ENCODE peak calls at places on chromosomes 2 and 18, in ten cellular contexts. One of them, this sample, is unnamed. For H3K27me3, the result is how much of the 10 kb centered on the place peaks cover.

GRCh38 chr2:121095257-121096080 is 189.5 kb downstream of the TFCP2L1 start:
- DNase-seq in heart left ventricle: peak
- DNase-seq in small intestine: peak
- DNase-seq in body of pancreas: peak
- DNase-seq in gastrocnemius medialis: peak
- DNase-seq in transverse colon: peak
- DNase-seq in GM12878: no peak
- DNase-seq in CD4-positive, alpha-beta T cell: no peak
- DNase-seq in MM.1S: peak
- DNase-seq in mesendoderm: peak
- DNase-seq in this sample: peak

GRCh38 chr2:59967691-59968090 is 585.8 kb downstream of the BCL11A start:
- DNase-seq in mesendoderm: no peak
- DNase-seq in gastrocnemius medialis: no peak
- DNase-seq in transverse colon: no peak
- DNase-seq in CD4-positive, alpha-beta T cell: no peak
- DNase-seq in body of pancreas: no peak
- DNase-seq in heart left ventricle: no peak
- DNase-seq in MM.1S: no peak
- DNase-seq in GM12878: no peak
- DNase-seq in small intestine: no peak
- DNase-seq in this sample: no peak

GRCh38 chr18:50441518-50441917 is 66.7 kb downstream of the SKA1 start:
- DNase-seq in small intestine: no peak
- DNase-seq in MM.1S: no peak
- DNase-seq in CD4-positive, alpha-beta T cell: no peak
- DNase-seq in heart left ventricle: no peak
- DNase-seq in GM12878: no peak
- DNase-seq in transverse colon: no peak
- DNase-seq in gastrocnemius medialis: no peak
- DNase-seq in mesendoderm: no peak
- DNase-seq in body of pancreas: no peak
- DNase-seq in this sample: no peak

GRCh38 chr2:203799905-203800304 is 67.7 kb upstream of the CTLA4 start:
- DNase-seq in gastrocnemius medialis: no peak
- DNase-seq in transverse colon: no peak
- DNase-seq in CD4-positive, alpha-beta T cell: no peak
- DNase-seq in GM12878: peak
- DNase-seq in mesendoderm: no peak
- DNase-seq in heart left ventricle: no peak
- DNase-seq in body of pancreas: no peak
- DNase-seq in small intestine: no peak
- DNase-seq in MM.1S: peak
- DNase-seq in this sample: no peak

GRCh38 chr18:25164211-25164836 is 187.6 kb downstream of the ZNF521 start:
- DNase-seq in gastrocnemius medialis: no peak
- DNase-seq in heart left ventricle: no peak
- DNase-seq in mesendoderm: no peak
- DNase-seq in MM.1S: peak
- DNase-seq in GM12878: no peak
- DNase-seq in small intestine: no peak
- DNase-seq in CD4-positive, alpha-beta T cell: no peak
- DNase-seq in transverse colon: no peak
- DNase-seq in body of pancreas: no peak
- DNase-seq in this sample: no peak

GRCh38 chr18:64119916-64120315 is 29.0 kb downstream of the LINC00305 start:
- DNase-seq in small intestine: no peak
- DNase-seq in MM.1S: no peak
- DNase-seq in gastrocnemius medialis: no peak
- DNase-seq in transverse colon: no peak
- DNase-seq in mesendoderm: no peak
- DNase-seq in CD4-positive, alpha-beta T cell: no peak
- DNase-seq in heart left ventricle: no peak
- DNase-seq in body of pancreas: no peak
- DNase-seq in GM12878: no peak
- DNase-seq in this sample: no peak

GRCh38 chr18:56702946-56703345 is 51.8 kb downstream of the WDR7 start:
- DNase-seq in transverse colon: no peak
- DNase-seq in gastrocnemius medialis: no peak
- DNase-seq in small intestine: peak
- DNase-seq in CD4-positive, alpha-beta T cell: no peak
- DNase-seq in body of pancreas: peak
- DNase-seq in GM12878: no peak
- DNase-seq in MM.1S: peak
- DNase-seq in heart left ventricle: no peak
- DNase-seq in mesendoderm: peak
- DNase-seq in this sample: no peak

GRCh38 chr2:71070294-71071025 is 2.0 kb downstream of the NAGK start:
- DNase-seq in small intestine: peak
- DNase-seq in MM.1S: no peak
- DNase-seq in body of pancreas: peak
- DNase-seq in CD4-positive, alpha-beta T cell: no peak
- DNase-seq in heart left ventricle: no peak
- DNase-seq in transverse colon: no peak
- DNase-seq in mesendoderm: peak
- DNase-seq in gastrocnemius medialis: no peak
- DNase-seq in GM12878: no peak
- DNase-seq in this sample: no peak

GRCh38 chr2:54657664-54658083 is 65.8 kb upstream of the EML6 start:
- DNase-seq in mesendoderm: peak
- DNase-seq in transverse colon: peak
- DNase-seq in heart left ventricle: no peak
- DNase-seq in gastrocnemius medialis: peak
- DNase-seq in GM12878: no peak
- DNase-seq in MM.1S: peak
- DNase-seq in CD4-positive, alpha-beta T cell: no peak
- DNase-seq in body of pancreas: peak
- DNase-seq in small intestine: peak
- DNase-seq in this sample: peak

GRCh38 chr18:46408334-46408987 is 248.6 kb downstream of the LOXHD1 start:
- DNase-seq in body of pancreas: no peak
- DNase-seq in heart left ventricle: no peak
- DNase-seq in transverse colon: no peak
- DNase-seq in gastrocnemius medialis: no peak
- DNase-seq in CD4-positive, alpha-beta T cell: no peak
- DNase-seq in MM.1S: no peak
- DNase-seq in small intestine: no peak
- DNase-seq in mesendoderm: peak
- DNase-seq in GM12878: no peak
- DNase-seq in this sample: peak

GRCh38 chr2:37323770-37324535 is 680 bp downstream of the PRKD3 start:
- DNase-seq in MM.1S: peak
- DNase-seq in transverse colon: peak
- DNase-seq in gastrocnemius medialis: peak
- DNase-seq in mesendoderm: peak
- DNase-seq in CD4-positive, alpha-beta T cell: peak
- DNase-seq in heart left ventricle: peak
- DNase-seq in body of pancreas: peak
- DNase-seq in GM12878: no peak
- DNase-seq in small intestine: peak
- DNase-seq in this sample: peak

GRCh38 chr2:567865-568638 is 109.2 kb downstream of the TMEM18 start:
- DNase-seq in small intestine: no peak
- DNase-seq in transverse colon: no peak
- DNase-seq in gastrocnemius medialis: peak
- DNase-seq in MM.1S: no peak
- DNase-seq in GM12878: no peak
- DNase-seq in mesendoderm: no peak
- DNase-seq in heart left ventricle: no peak
- DNase-seq in body of pancreas: peak
- DNase-seq in CD4-positive, alpha-beta T cell: no peak
- DNase-seq in this sample: no peak

GRCh38 chr2:216183459-216183858 is 74.3 kb downstream of the XRCC5 start:
- DNase-seq in CD4-positive, alpha-beta T cell: no peak
- DNase-seq in body of pancreas: no peak
- DNase-seq in GM12878: no peak
- DNase-seq in transverse colon: no peak
- DNase-seq in heart left ventricle: no peak
- DNase-seq in MM.1S: no peak
- DNase-seq in mesendoderm: no peak
- DNase-seq in small intestine: no peak
- DNase-seq in gastrocnemius medialis: no peak
- DNase-seq in this sample: no peak

GRCh38 chr2:225002039-225002655 is 40.1 kb downstream of the DOCK10 start:
- DNase-seq in CD4-positive, alpha-beta T cell: peak
- DNase-seq in GM12878: peak
- DNase-seq in small intestine: peak
- DNase-seq in heart left ventricle: peak
- DNase-seq in MM.1S: peak
- DNase-seq in gastrocnemius medialis: peak
- DNase-seq in mesendoderm: peak
- DNase-seq in body of pancreas: peak
- DNase-seq in transverse colon: peak
- DNase-seq in this sample: peak

GRCh38 chr2:1950474-1950873 is 206.2 kb upstream of the PXDN start:
- DNase-seq in MM.1S: no peak
- DNase-seq in heart left ventricle: no peak
- DNase-seq in GM12878: no peak
- DNase-seq in small intestine: no peak
- DNase-seq in transverse colon: no peak
- DNase-seq in CD4-positive, alpha-beta T cell: no peak
- DNase-seq in mesendoderm: no peak
- DNase-seq in gastrocnemius medialis: no peak
- DNase-seq in body of pancreas: no peak
- DNase-seq in this sample: no peak

GRCh38 chr18:3526421-3527354 is 76.7 kb downstream of the TGIF1 start:
- DNase-seq in GM12878: peak
- DNase-seq in gastrocnemius medialis: peak
- DNase-seq in transverse colon: no peak
- DNase-seq in mesendoderm: peak
- DNase-seq in small intestine: peak
- DNase-seq in heart left ventricle: no peak
- DNase-seq in body of pancreas: no peak
- DNase-seq in MM.1S: peak
- DNase-seq in CD4-positive, alpha-beta T cell: no peak
- DNase-seq in this sample: no peak

GRCh38 chr2:200156140-200156858 is 150.2 kb upstream of the SPATS2L start:
- DNase-seq in mesendoderm: peak
- DNase-seq in gastrocnemius medialis: peak
- DNase-seq in transverse colon: no peak
- DNase-seq in heart left ventricle: no peak
- DNase-seq in small intestine: peak
- DNase-seq in CD4-positive, alpha-beta T cell: no peak
- DNase-seq in body of pancreas: peak
- DNase-seq in GM12878: no peak
- DNase-seq in MM.1S: no peak
- DNase-seq in this sample: no peak

GRCh38 chr2:223580951-223581350 is 21.2 kb downstream of the SCG2 start:
- DNase-seq in CD4-positive, alpha-beta T cell: no peak
- DNase-seq in heart left ventricle: no peak
- DNase-seq in mesendoderm: no peak
- DNase-seq in body of pancreas: peak
- DNase-seq in transverse colon: no peak
- DNase-seq in gastrocnemius medialis: no peak
- DNase-seq in GM12878: no peak
- DNase-seq in MM.1S: no peak
- DNase-seq in small intestine: no peak
- DNase-seq in this sample: no peak

GRCh38 chr2:136362676-136363390 is 244.9 kb upstream of the CXCR4 start:
- DNase-seq in gastrocnemius medialis: no peak
- DNase-seq in mesendoderm: no peak
- DNase-seq in heart left ventricle: no peak
- DNase-seq in small intestine: peak
- DNase-seq in CD4-positive, alpha-beta T cell: no peak
- DNase-seq in GM12878: no peak
- DNase-seq in MM.1S: peak
- DNase-seq in transverse colon: no peak
- DNase-seq in body of pancreas: no peak
- DNase-seq in this sample: no peak

GRCh38 chr2:207318071-207318683 is 152.4 kb upstream of the KLF7 start:
- DNase-seq in transverse colon: no peak
- DNase-seq in GM12878: no peak
- DNase-seq in heart left ventricle: no peak
- DNase-seq in small intestine: no peak
- DNase-seq in CD4-positive, alpha-beta T cell: no peak
- DNase-seq in MM.1S: no peak
- DNase-seq in mesendoderm: no peak
- DNase-seq in gastrocnemius medialis: no peak
- DNase-seq in body of pancreas: no peak
- DNase-seq in this sample: no peak

GRCh38 chr18:10419420-10420103 is 34.9 kb upstream of the APCDD1 start:
- DNase-seq in mesendoderm: no peak
- DNase-seq in GM12878: no peak
- DNase-seq in gastrocnemius medialis: no peak
- DNase-seq in heart left ventricle: no peak
- DNase-seq in CD4-positive, alpha-beta T cell: no peak
- DNase-seq in body of pancreas: no peak
- DNase-seq in MM.1S: no peak
- DNase-seq in small intestine: no peak
- DNase-seq in transverse colon: no peak
- DNase-seq in this sample: no peak

GRCh38 chr2:205129531-205129930 is 552.8 kb upstream of the NRP2 start:
- DNase-seq in mesendoderm: no peak
- DNase-seq in gastrocnemius medialis: no peak
- DNase-seq in CD4-positive, alpha-beta T cell: no peak
- DNase-seq in MM.1S: no peak
- DNase-seq in transverse colon: no peak
- DNase-seq in GM12878: no peak
- DNase-seq in body of pancreas: no peak
- DNase-seq in small intestine: no peak
- DNase-seq in heart left ventricle: no peak
- DNase-seq in this sample: no peak
- H3K27ac ChIP-seq in mesendoderm: no peak
- H3K27ac ChIP-seq in gastrocnemius medialis: no peak
- H3K27ac ChIP-seq in CD4-positive, alpha-beta T cell: peak
- H3K27ac ChIP-seq in MM.1S: no peak
- H3K27ac ChIP-seq in transverse colon: no peak
- H3K27ac ChIP-seq in GM12878: no peak
- H3K27ac ChIP-seq in body of pancreas: no peak
- H3K27ac ChIP-seq in small intestine: no peak
- H3K27ac ChIP-seq in heart left ventricle: no peak
- H3K27ac ChIP-seq in this sample: no peak

GRCh38 chr2:127577503-127577902 is 42.0 kb downstream of the MYO7B start:
- DNase-seq in GM12878: no peak
- DNase-seq in small intestine: no peak
- DNase-seq in gastrocnemius medialis: no peak
- DNase-seq in MM.1S: no peak
- DNase-seq in CD4-positive, alpha-beta T cell: no peak
- DNase-seq in body of pancreas: no peak
- DNase-seq in mesendoderm: no peak
- DNase-seq in transverse colon: no peak
- DNase-seq in heart left ventricle: no peak
- DNase-seq in this sample: peak
- H3K27me3 ChIP-seq in GM12878: under half
- H3K27me3 ChIP-seq in small intestine: under half
- H3K27me3 ChIP-seq in gastrocnemius medialis: under half
- H3K27me3 ChIP-seq in MM.1S: half or more
- H3K27me3 ChIP-seq in CD4-positive, alpha-beta T cell: under half
- H3K27me3 ChIP-seq in body of pancreas: under half
- H3K27me3 ChIP-seq in mesendoderm: under half
- H3K27me3 ChIP-seq in transverse colon: under half
- H3K27me3 ChIP-seq in heart left ventricle: under half
- H3K27me3 ChIP-seq in this sample: under half

GRCh38 chr2:9212010-9212638 is 5.5 kb downstream of the ASAP2 start:
- DNase-seq in heart left ventricle: no peak
- DNase-seq in CD4-positive, alpha-beta T cell: no peak
- DNase-seq in MM.1S: no peak
- DNase-seq in GM12878: no peak
- DNase-seq in body of pancreas: peak
- DNase-seq in gastrocnemius medialis: no peak
- DNase-seq in small intestine: peak
- DNase-seq in transverse colon: peak
- DNase-seq in mesendoderm: no peak
- DNase-seq in this sample: no peak
- H3K27ac ChIP-seq in heart left ventricle: peak
- H3K27ac ChIP-seq in CD4-positive, alpha-beta T cell: no peak
- H3K27ac ChIP-seq in MM.1S: no peak
- H3K27ac ChIP-seq in GM12878: no peak
- H3K27ac ChIP-seq in body of pancreas: peak
- H3K27ac ChIP-seq in gastrocnemius medialis: peak
- H3K27ac ChIP-seq in small intestine: peak
- H3K27ac ChIP-seq in transverse colon: peak
- H3K27ac ChIP-seq in mesendoderm: no peak
- H3K27ac ChIP-seq in this sample: peak

GRCh38 chr2:241866896-241867631 is 2.5 kb upstream of the RTP5 start:
- DNase-seq in heart left ventricle: no peak
- DNase-seq in mesendoderm: no peak
- DNase-seq in GM12878: no peak
- DNase-seq in transverse colon: no peak
- DNase-seq in gastrocnemius medialis: no peak
- DNase-seq in body of pancreas: no peak
- DNase-seq in CD4-positive, alpha-beta T cell: no peak
- DNase-seq in MM.1S: no peak
- DNase-seq in small intestine: no peak
- DNase-seq in this sample: no peak
- H3K27me3 ChIP-seq in heart left ventricle: under half
- H3K27me3 ChIP-seq in mesendoderm: under half
- H3K27me3 ChIP-seq in GM12878: under half
- H3K27me3 ChIP-seq in transverse colon: half or more
- H3K27me3 ChIP-seq in gastrocnemius medialis: under half
- H3K27me3 ChIP-seq in body of pancreas: under half
- H3K27me3 ChIP-seq in CD4-positive, alpha-beta T cell: under half
- H3K27me3 ChIP-seq in MM.1S: half or more
- H3K27me3 ChIP-seq in small intestine: under half
- H3K27me3 ChIP-seq in this sample: under half

This sample was measured in aorta.